ENCODE peak calls at places on chromosomes 7 and 10, in ten cellular contexts. O is bronchial epithelial cell, S is neural progenitor cell, T is ovary, P is neuronal stem cell, B is HCT116, Y is tibial artery, W is heart right ventricle, K is cardiac muscle cell, C is transverse colon. F is an unnamed sample. For H3K27me3, the result is how much of the 10 kb centered on the place peaks cover.

GRCh38 chr7:50473531-50473930 is 23.4 kb upstream of the FIGNL1 start:
- DNase-seq in O (no peak), S (no peak), T (no peak), P (no peak), B (no peak), Y (no peak), W (no peak), K (no peak), C (no peak), F (no peak)

GRCh38 chr10:17854044-17854652 is 45.0 kb downstream of the MRC1 start:
- DNase-seq in O (no peak), S (no peak), T (no peak), P (no peak), B (no peak), Y (no peak), W (no peak), K (no peak), C (no peak), F (no peak)

GRCh38 chr7:135189221-135189662 is 18.7 kb upstream of the CYREN start:
- DNase-seq in O (no peak), S (no peak), T (no peak), P (no peak), B (no peak), Y (no peak), W (no peak), K (no peak), C (no peak), F (no peak)

GRCh38 chr10:132461683-132462231 is 64.8 kb downstream of the PWWP2B start:
- DNase-seq in O (peak), S (no peak), T (no peak), P (no peak), B (no peak), Y (no peak), W (no peak), K (no peak), C (peak), F (no peak)

GRCh38 chr10:123021517-123021916 is 12.7 kb downstream of the ACADSB start:
- DNase-seq in O (peak), S (no peak), T (no peak), P (no peak), B (peak), Y (no peak), W (no peak), K (peak), C (no peak), F (peak)

GRCh38 chr7:127793582-127793981 is 141.6 kb downstream of the SND1 start:
- DNase-seq in O (no peak), S (no peak), T (no peak), P (no peak), B (no peak), Y (no peak), W (no peak), K (no peak), C (no peak), F (no peak)

GRCh38 chr7:138297526-138297925 is 162.5 kb upstream of the TRIM24 start:
- DNase-seq in O (no peak), S (no peak), T (no peak), P (no peak), B (no peak), Y (no peak), W (no peak), K (no peak), C (no peak), F (no peak)

GRCh38 chr10:124155781-124156401 is 62.5 kb upstream of the CHST15 start:
- DNase-seq in O (no peak), S (no peak), T (peak), P (no peak), B (no peak), Y (no peak), W (peak), K (peak), C (no peak), F (no peak)

GRCh38 chr7:75740846-75741497 is 2.2 kb upstream of the HIP1 start:
- DNase-seq in O (no peak), S (peak), T (no peak), P (no peak), B (no peak), Y (peak), W (peak), K (peak), C (peak), F (peak)

GRCh38 chr7:151247611-151248176 is 800 bp downstream of the SMARCD3 start:
- DNase-seq in O (no peak), S (peak), T (peak), P (no peak), B (no peak), Y (no peak), W (no peak), K (no peak), C (no peak), F (peak)

GRCh38 chr10:129094813-129095212 is 372.2 kb upstream of the MGMT start:
- DNase-seq in O (no peak), S (no peak), T (no peak), P (no peak), B (no peak), Y (no peak), W (no peak), K (no peak), C (no peak), F (no peak)

GRCh38 chr7:157018328-157018996 is 8.0 kb upstream of the MNX1 start:
- DNase-seq in O (no peak), S (peak), T (no peak), P (no peak), B (no peak), Y (no peak), W (no peak), K (no peak), C (no peak), F (no peak)

GRCh38 chr10:73838827-73839226 is 27.4 kb upstream of the NDST2 start:
- DNase-seq in O (peak), S (no peak), T (no peak), P (no peak), B (no peak), Y (no peak), W (no peak), K (no peak), C (no peak), F (no peak)

GRCh38 chr10:36608251-36608650 is 517.1 kb upstream of the ANKRD30A start:
- DNase-seq in O (no peak), S (no peak), T (no peak), P (no peak), B (no peak), Y (no peak), W (no peak), K (peak), C (no peak), F (no peak)

GRCh38 chr7:17706734-17707133 is 233.6 kb downstream of the SNX13 start:
- DNase-seq in O (peak), S (peak), T (no peak), P (peak), B (peak), Y (peak), W (peak), K (peak), C (peak), F (peak)

GRCh38 chr7:51307811-51308737 is 8.5 kb downstream of the COBL start:
- DNase-seq in O (no peak), S (no peak), T (no peak), P (no peak), B (no peak), Y (no peak), W (no peak), K (peak), C (no peak), F (no peak)

GRCh38 chr10:94183666-94184264 is 179.0 kb downstream of the NOC3L start:
- DNase-seq in O (peak), S (no peak), T (no peak), P (no peak), B (no peak), Y (no peak), W (no peak), K (peak), C (no peak), F (no peak)

GRCh38 chr7:134649231-134649775 is 2.6 kb downstream of the BPGM start:
- DNase-seq in O (no peak), S (no peak), T (no peak), P (no peak), B (no peak), Y (no peak), W (no peak), K (no peak), C (no peak), F (no peak)

GRCh38 chr10:13555884-13556529 is 27.2 kb upstream of the BEND7 start:
- DNase-seq in O (no peak), S (peak), T (no peak), P (no peak), B (no peak), Y (no peak), W (no peak), K (no peak), C (no peak), F (no peak)

GRCh38 chr10:112655722-112656121 is 208.7 kb downstream of the VTI1A start:
- DNase-seq in O (no peak), S (no peak), T (no peak), P (no peak), B (no peak), Y (no peak), W (no peak), K (no peak), C (no peak), F (no peak)

GRCh38 chr7:139231513-139232376 is 708 bp downstream of the UBN2 start:
- DNase-seq in O (no peak), S (peak), T (peak), P (peak), B (no peak), Y (peak), W (no peak), K (peak), C (peak), F (peak)

GRCh38 chr7:28904539-28905143 is 53.5 kb downstream of the TRIL start:
- DNase-seq in O (peak), S (peak), T (no peak), P (no peak), B (no peak), Y (no peak), W (no peak), K (peak), C (no peak), F (peak)

GRCh38 chr7:131544449-131545425 is 11.7 kb downstream of the PODXL start:
- DNase-seq in O (no peak), S (no peak), T (peak), P (no peak), B (no peak), Y (no peak), W (no peak), K (peak), C (no peak), F (peak)

GRCh38 chr7:116329845-116330503 is 119.6 kb downstream of the TES start:
- DNase-seq in O (no peak), S (no peak), T (no peak), P (no peak), B (no peak), Y (no peak), W (no peak), K (no peak), C (no peak), F (no peak)

GRCh38 chr10:126259883-126260282 is 128.4 kb downstream of the ADAM12 start:
- DNase-seq in O (no peak), S (no peak), T (no peak), P (no peak), B (no peak), Y (no peak), W (no peak), K (no peak), C (no peak), F (no peak)

GRCh38 chr10:89138755-89139154 is 68.4 kb downstream of the CH25H start:
- DNase-seq in O (no peak), S (no peak), T (no peak), P (no peak), B (no peak), Y (no peak), W (no peak), K (peak), C (no peak), F (no peak)

GRCh38 chr10:3406556-3406955 is 234.0 kb upstream of the PITRM1 start:
- DNase-seq in O (no peak), S (no peak), T (no peak), P (no peak), B (no peak), Y (no peak), W (no peak), K (no peak), C (no peak), F (no peak)

GRCh38 chr7:37097276-37097675 is 351.4 kb downstream of the ELMO1 start:
- DNase-seq in O (no peak), S (no peak), T (no peak), P (no peak), B (no peak), Y (no peak), W (no peak), K (no peak), C (no peak), F (no peak)

GRCh38 chr10:68202965-68203358 is 29.0 kb downstream of the ATOH7 start:
- DNase-seq in O (peak), S (no peak), T (no peak), P (no peak), B (no peak), Y (no peak), W (no peak), K (peak), C (no peak), F (no peak)

DNA sequence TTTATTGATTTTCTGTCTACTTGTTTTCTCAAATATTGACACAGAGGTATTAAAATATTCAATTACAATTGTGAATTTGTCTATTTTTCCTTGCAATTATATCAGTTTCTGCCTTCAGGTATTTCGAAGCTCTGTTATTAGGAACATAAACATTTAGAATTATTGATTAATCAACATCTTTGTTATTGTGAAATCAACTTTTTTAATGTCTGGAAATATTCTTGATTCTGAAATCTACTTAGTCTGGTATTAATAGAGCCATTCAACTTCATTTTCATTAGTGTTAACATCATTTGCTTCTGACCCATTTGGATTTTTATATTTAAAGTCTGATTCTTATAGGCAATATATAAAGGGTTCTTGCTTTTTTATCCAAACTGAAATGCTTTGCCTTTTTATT is 69.8 kb upstream of the CALN1 start:
- DNase-seq in O (no peak), S (no peak), T (no peak), P (no peak), B (no peak), Y (no peak), W (no peak), K (no peak), C (no peak), F (no peak)
- H3K27me3 ChIP-seq in O (under half), S (under half), T (under half), P (under half), B (under half), Y (under half), W (under half), K (under half), C (under half), F (under half)

DNA sequence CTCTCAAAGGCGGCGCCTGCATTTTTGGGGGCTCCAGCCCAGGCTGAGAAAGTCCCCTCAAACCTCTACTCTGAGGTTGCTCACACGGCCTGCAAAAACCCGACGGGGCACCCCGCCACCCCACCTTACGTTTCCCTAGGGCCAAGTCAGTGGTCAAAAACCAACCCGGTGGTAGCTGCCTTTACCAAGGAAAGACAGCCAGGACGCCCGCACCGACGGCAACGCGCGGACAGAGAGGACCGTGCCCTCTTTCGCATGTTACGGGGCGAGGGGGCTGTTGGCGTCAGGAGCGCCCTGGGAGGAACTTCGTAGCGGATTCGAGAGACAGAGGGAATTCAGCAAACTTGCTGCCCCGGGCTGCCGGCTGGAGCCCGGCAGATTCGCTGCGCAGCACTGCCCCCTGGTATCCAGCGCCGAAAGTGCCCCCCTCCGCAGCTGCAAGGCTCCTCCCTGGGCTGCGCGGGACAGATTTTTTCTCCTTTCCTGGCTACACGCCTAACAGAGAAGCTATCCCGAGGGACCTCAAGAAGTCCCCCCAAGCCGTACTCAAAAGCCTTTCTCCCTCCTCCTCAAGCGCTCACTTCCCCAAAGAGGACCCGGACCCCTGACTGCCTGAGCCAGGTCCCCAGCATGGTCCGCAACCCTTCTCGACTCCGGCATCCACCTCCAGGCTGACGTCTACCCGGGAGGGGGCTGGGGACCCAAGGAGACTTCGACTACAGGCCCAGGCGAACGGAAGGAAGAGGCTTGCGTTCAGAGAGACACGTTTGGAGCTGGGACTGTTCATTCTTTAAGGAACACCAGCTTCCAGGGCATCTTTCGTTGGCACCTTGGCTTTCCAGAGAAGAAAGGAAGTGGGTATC is 27.7 kb upstream of the VAX1 start:
- DNase-seq in O (no peak), S (peak), T (peak), P (peak), B (peak), Y (no peak), W (peak), K (peak), C (peak), F (peak)
- H3K27me3 ChIP-seq in O (half or more), S (half or more), T (under half), P (under half), B (under half), Y (half or more), W (half or more), K (half or more), C (half or more), F (under half)

DNA sequence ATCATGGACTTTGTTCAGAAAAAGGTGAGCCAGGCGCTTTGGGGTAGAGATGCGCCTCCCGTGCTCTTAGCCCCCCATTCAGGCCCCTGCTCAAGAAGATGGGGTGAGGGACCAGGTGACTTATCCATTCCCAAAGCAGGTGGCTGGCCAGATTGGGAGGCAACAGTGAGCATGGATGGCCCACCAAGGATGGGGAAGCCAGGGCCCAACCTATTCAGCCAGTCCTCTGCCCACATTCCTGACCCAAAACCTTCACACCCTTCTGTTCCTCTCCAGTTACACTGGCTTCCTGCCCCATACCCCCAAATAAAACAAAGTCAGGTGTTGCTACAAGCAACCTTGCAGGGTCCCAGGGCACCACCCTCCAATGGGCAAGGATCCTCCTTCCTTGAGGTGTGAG is 44.4 kb downstream of the TSPAN15 start:
- DNase-seq in O (no peak), S (no peak), T (no peak), P (no peak), B (no peak), Y (no peak), W (no peak), K (no peak), C (no peak), F (no peak)
- H3K27me3 ChIP-seq in O (under half), S (under half), T (under half), P (under half), B (under half), Y (under half), W (under half), K (under half), C (under half), F (under half)

GRCh38 chr7:158357898-158358821 is 229.5 kb downstream of the PTPRN2 start:
- DNase-seq in O (no peak), S (no peak), T (no peak), P (no peak), B (no peak), Y (no peak), W (no peak), K (no peak), C (no peak), F (no peak)
- H3K27me3 ChIP-seq in O (under half), S (under half), T (under half), P (under half), B (under half), Y (under half), W (under half), K (under half), C (under half), F (under half)

DNA sequence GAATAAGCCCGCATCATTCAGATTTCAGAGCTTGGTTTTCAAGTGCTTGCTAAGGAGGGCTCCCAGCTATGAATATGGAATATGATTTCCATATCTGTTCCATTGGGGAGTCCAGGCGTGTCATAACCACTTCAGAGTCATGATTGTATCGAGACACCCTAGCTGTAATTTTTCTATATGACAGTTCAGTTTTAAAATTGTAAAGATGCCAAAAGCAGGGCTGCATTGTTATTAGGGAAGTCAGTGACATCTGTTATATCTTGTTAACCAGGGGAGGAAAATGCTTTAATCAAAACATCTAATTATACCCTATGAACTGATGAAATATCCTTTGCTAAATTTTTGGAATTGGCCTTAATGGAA is 12.4 kb downstream of the AUTS2 start:
- DNase-seq in O (no peak), S (no peak), T (no peak), P (no peak), B (no peak), Y (no peak), W (no peak), K (no peak), C (no peak), F (no peak)
- H3K27me3 ChIP-seq in O (under half), S (half or more), T (under half), P (under half), B (under half), Y (under half), W (under half), K (under half), C (under half), F (under half)

GRCh38 chr7:78022165-78022564 is 223.6 kb downstream of the PHTF2 start:
- DNase-seq in O (no peak), S (no peak), T (no peak), P (no peak), B (no peak), Y (no peak), W (no peak), K (no peak), C (no peak), F (no peak)

GRCh38 chr7:78019457-78020130 is 221.0 kb downstream of the PHTF2 start:
- DNase-seq in O (peak), S (peak), T (peak), P (peak), B (peak), Y (peak), W (peak), K (peak), C (peak), F (peak)

GRCh38 chr7:78018541-78019456 is 220.2 kb downstream of the PHTF2 start:
- DNase-seq in O (no peak), S (peak), T (peak), P (no peak), B (no peak), Y (peak), W (peak), K (peak), C (peak), F (peak)

GRCh38 chr7:78020874-78021249 is 222.3 kb downstream of the PHTF2 start:
- DNase-seq in O (no peak), S (no peak), T (no peak), P (no peak), B (no peak), Y (no peak), W (no peak), K (peak), C (no peak), F (no peak)

DNA sequence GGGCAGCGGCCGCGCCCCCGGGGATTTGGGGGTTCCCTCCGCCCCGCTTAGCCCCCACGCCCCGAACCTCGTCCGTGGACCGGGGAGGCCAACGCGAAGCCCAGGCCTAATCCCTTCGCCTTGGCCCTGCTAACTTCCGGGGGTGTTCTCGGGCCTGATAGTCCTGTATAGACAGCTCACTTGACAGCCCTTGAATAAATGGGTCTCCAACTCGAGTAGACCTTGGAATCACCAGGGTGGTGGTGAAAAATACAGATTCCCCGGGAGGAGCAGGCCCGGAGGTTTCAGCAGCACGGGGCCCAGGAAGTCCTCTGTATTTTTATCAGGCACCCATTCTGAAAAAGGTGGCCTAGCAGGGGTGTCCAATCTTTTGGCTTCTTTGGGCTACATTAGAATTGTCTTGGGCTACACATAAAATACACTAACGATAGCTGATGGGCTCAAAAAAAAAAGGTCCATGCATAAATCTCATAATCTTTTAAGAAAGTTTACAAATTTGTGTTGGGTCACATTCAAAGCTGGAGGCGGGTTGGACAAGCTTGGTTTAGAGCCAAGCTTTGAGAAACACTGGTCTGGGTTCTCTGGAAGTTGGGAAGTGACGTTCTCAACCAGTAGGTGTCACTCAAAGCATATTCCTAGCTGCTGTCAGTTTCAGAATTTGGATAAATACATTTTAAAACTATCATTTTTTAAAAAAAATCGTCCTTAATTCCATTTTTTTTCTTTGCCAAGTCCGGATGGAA is 221.7 kb downstream of the PHTF2 start:
- DNase-seq in O (peak), S (peak), T (peak), P (peak), B (peak), Y (peak), W (peak), K (peak), C (peak), F (peak)
- H3K27me3 ChIP-seq in O (under half), S (under half), T (under half), P (under half), B (under half), Y (under half), W (under half), K (under half), C (under half), F (under half)

F was measured in HAP-1.